ENCODE peak calls at places on chromosomes 16 and 17, in nine cellular contexts. One of them, this sample, is unnamed.

GRCh38 chr17:40107266-40107980 is 7.0 kb upstream of the NR1D1 start:
- DNase-seq in OCI-LY7: no peak
- DNase-seq in brain microvascular endothelial cell: no peak
- DNase-seq in stimulated activated CD4-positive, alpha-beta T cell treated with anti-CD3 and anti-CD28 coated beads, Interleukin-1b, Interleukin-23, amount 100 ng/mL, for 1 hour: no peak
- DNase-seq in uterus: peak
- DNase-seq in neural progenitor cell: no peak
- DNase-seq in H1: peak
- DNase-seq in RCC 7860: no peak
- DNase-seq in colonic mucosa: no peak
- DNase-seq in this sample: no peak

GRCh38 chr16:4217246-4218131 is 24.4 kb downstream of the SRL start:
- DNase-seq in OCI-LY7: no peak
- DNase-seq in brain microvascular endothelial cell: no peak
- DNase-seq in stimulated activated CD4-positive, alpha-beta T cell treated with anti-CD3 and anti-CD28 coated beads, Interleukin-1b, Interleukin-23, amount 100 ng/mL, for 1 hour: no peak
- DNase-seq in uterus: no peak
- DNase-seq in neural progenitor cell: peak
- DNase-seq in H1: no peak
- DNase-seq in RCC 7860: no peak
- DNase-seq in colonic mucosa: peak
- DNase-seq in this sample: no peak

GRCh38 chr17:46782250-46782953 is 36.1 kb downstream of the WNT3 start:
- DNase-seq in OCI-LY7: peak
- DNase-seq in brain microvascular endothelial cell: no peak
- DNase-seq in stimulated activated CD4-positive, alpha-beta T cell treated with anti-CD3 and anti-CD28 coated beads, Interleukin-1b, Interleukin-23, amount 100 ng/mL, for 1 hour: no peak
- DNase-seq in uterus: no peak
- DNase-seq in neural progenitor cell: peak
- DNase-seq in H1: peak
- DNase-seq in RCC 7860: peak
- DNase-seq in colonic mucosa: peak
- DNase-seq in this sample: peak

GRCh38 chr16:71672125-71672524 is 46.1 kb downstream of the MARVELD3 start:
- DNase-seq in OCI-LY7: no peak
- DNase-seq in brain microvascular endothelial cell: no peak
- DNase-seq in stimulated activated CD4-positive, alpha-beta T cell treated with anti-CD3 and anti-CD28 coated beads, Interleukin-1b, Interleukin-23, amount 100 ng/mL, for 1 hour: no peak
- DNase-seq in uterus: no peak
- DNase-seq in neural progenitor cell: peak
- DNase-seq in H1: no peak
- DNase-seq in RCC 7860: no peak
- DNase-seq in colonic mucosa: no peak
- DNase-seq in this sample: no peak

GRCh38 chr17:5535436-5535835 is 48.9 kb downstream of the NLRP1 start:
- DNase-seq in OCI-LY7: no peak
- DNase-seq in brain microvascular endothelial cell: no peak
- DNase-seq in stimulated activated CD4-positive, alpha-beta T cell treated with anti-CD3 and anti-CD28 coated beads, Interleukin-1b, Interleukin-23, amount 100 ng/mL, for 1 hour: no peak
- DNase-seq in uterus: no peak
- DNase-seq in neural progenitor cell: no peak
- DNase-seq in H1: no peak
- DNase-seq in RCC 7860: no peak
- DNase-seq in colonic mucosa: no peak
- DNase-seq in this sample: no peak

GRCh38 chr17:45022655-45023339 is 28.6 kb downstream of the DCAKD start:
- DNase-seq in OCI-LY7: no peak
- DNase-seq in brain microvascular endothelial cell: no peak
- DNase-seq in stimulated activated CD4-positive, alpha-beta T cell treated with anti-CD3 and anti-CD28 coated beads, Interleukin-1b, Interleukin-23, amount 100 ng/mL, for 1 hour: no peak
- DNase-seq in uterus: no peak
- DNase-seq in neural progenitor cell: no peak
- DNase-seq in H1: no peak
- DNase-seq in RCC 7860: no peak
- DNase-seq in colonic mucosa: no peak
- DNase-seq in this sample: peak

GRCh38 chr17:58591455-58591854 is 77.0 kb upstream of the MTMR4 start:
- DNase-seq in OCI-LY7: no peak
- DNase-seq in brain microvascular endothelial cell: no peak
- DNase-seq in stimulated activated CD4-positive, alpha-beta T cell treated with anti-CD3 and anti-CD28 coated beads, Interleukin-1b, Interleukin-23, amount 100 ng/mL, for 1 hour: no peak
- DNase-seq in uterus: no peak
- DNase-seq in neural progenitor cell: no peak
- DNase-seq in H1: no peak
- DNase-seq in RCC 7860: no peak
- DNase-seq in colonic mucosa: no peak
- DNase-seq in this sample: peak

GRCh38 chr17:47949951-47950350 is 7.7 kb downstream of the PRR15L start:
- DNase-seq in OCI-LY7: peak
- DNase-seq in brain microvascular endothelial cell: no peak
- DNase-seq in stimulated activated CD4-positive, alpha-beta T cell treated with anti-CD3 and anti-CD28 coated beads, Interleukin-1b, Interleukin-23, amount 100 ng/mL, for 1 hour: no peak
- DNase-seq in uterus: no peak
- DNase-seq in neural progenitor cell: no peak
- DNase-seq in H1: no peak
- DNase-seq in RCC 7860: no peak
- DNase-seq in colonic mucosa: peak
- DNase-seq in this sample: no peak

GRCh38 chr17:46742539-46743270 is 75.8 kb downstream of the WNT3 start:
- DNase-seq in OCI-LY7: peak
- DNase-seq in brain microvascular endothelial cell: peak
- DNase-seq in stimulated activated CD4-positive, alpha-beta T cell treated with anti-CD3 and anti-CD28 coated beads, Interleukin-1b, Interleukin-23, amount 100 ng/mL, for 1 hour: no peak
- DNase-seq in uterus: no peak
- DNase-seq in neural progenitor cell: no peak
- DNase-seq in H1: no peak
- DNase-seq in RCC 7860: peak
- DNase-seq in colonic mucosa: no peak
- DNase-seq in this sample: no peak

GRCh38 chr16:35631261-35631945 is 2172.0 kb downstream of the TP53TG3F start:
- DNase-seq in OCI-LY7: no peak
- DNase-seq in brain microvascular endothelial cell: no peak
- DNase-seq in stimulated activated CD4-positive, alpha-beta T cell treated with anti-CD3 and anti-CD28 coated beads, Interleukin-1b, Interleukin-23, amount 100 ng/mL, for 1 hour: no peak
- DNase-seq in uterus: no peak
- DNase-seq in neural progenitor cell: no peak
- DNase-seq in H1: no peak
- DNase-seq in RCC 7860: peak
- DNase-seq in colonic mucosa: no peak
- DNase-seq in this sample: no peak

GRCh38 chr17:81537343-81537855 is 9.2 kb downstream of the FSCN2 start:
- DNase-seq in OCI-LY7: peak
- DNase-seq in brain microvascular endothelial cell: no peak
- DNase-seq in stimulated activated CD4-positive, alpha-beta T cell treated with anti-CD3 and anti-CD28 coated beads, Interleukin-1b, Interleukin-23, amount 100 ng/mL, for 1 hour: no peak
- DNase-seq in uterus: no peak
- DNase-seq in neural progenitor cell: peak
- DNase-seq in H1: peak
- DNase-seq in RCC 7860: no peak
- DNase-seq in colonic mucosa: peak
- DNase-seq in this sample: peak

GRCh38 chr17:65388911-65389310 is 172.5 kb downstream of the AXIN2 start:
- DNase-seq in OCI-LY7: no peak
- DNase-seq in brain microvascular endothelial cell: no peak
- DNase-seq in stimulated activated CD4-positive, alpha-beta T cell treated with anti-CD3 and anti-CD28 coated beads, Interleukin-1b, Interleukin-23, amount 100 ng/mL, for 1 hour: no peak
- DNase-seq in uterus: no peak
- DNase-seq in neural progenitor cell: no peak
- DNase-seq in H1: no peak
- DNase-seq in RCC 7860: no peak
- DNase-seq in colonic mucosa: no peak
- DNase-seq in this sample: no peak

GRCh38 chr17:74520790-74521480 is 10.3 kb downstream of the CD300LB start:
- DNase-seq in OCI-LY7: no peak
- DNase-seq in brain microvascular endothelial cell: no peak
- DNase-seq in stimulated activated CD4-positive, alpha-beta T cell treated with anti-CD3 and anti-CD28 coated beads, Interleukin-1b, Interleukin-23, amount 100 ng/mL, for 1 hour: no peak
- DNase-seq in uterus: no peak
- DNase-seq in neural progenitor cell: no peak
- DNase-seq in H1: no peak
- DNase-seq in RCC 7860: no peak
- DNase-seq in colonic mucosa: peak
- DNase-seq in this sample: no peak

GRCh38 chr17:51258756-51259573 is 884 bp downstream of the MBTD1 start:
- DNase-seq in OCI-LY7: peak
- DNase-seq in brain microvascular endothelial cell: no peak
- DNase-seq in stimulated activated CD4-positive, alpha-beta T cell treated with anti-CD3 and anti-CD28 coated beads, Interleukin-1b, Interleukin-23, amount 100 ng/mL, for 1 hour: no peak
- DNase-seq in uterus: peak
- DNase-seq in neural progenitor cell: no peak
- DNase-seq in H1: no peak
- DNase-seq in RCC 7860: no peak
- DNase-seq in colonic mucosa: peak
- DNase-seq in this sample: peak

GRCh38 chr16:86773339-86773715 is 195.0 kb downstream of the FOXL1 start:
- DNase-seq in OCI-LY7: no peak
- DNase-seq in brain microvascular endothelial cell: no peak
- DNase-seq in stimulated activated CD4-positive, alpha-beta T cell treated with anti-CD3 and anti-CD28 coated beads, Interleukin-1b, Interleukin-23, amount 100 ng/mL, for 1 hour: no peak
- DNase-seq in uterus: no peak
- DNase-seq in neural progenitor cell: no peak
- DNase-seq in H1: no peak
- DNase-seq in RCC 7860: no peak
- DNase-seq in colonic mucosa: no peak
- DNase-seq in this sample: no peak

GRCh38 chr16:9302102-9302501 is 210.7 kb downstream of the HAPSTR1 start:
- DNase-seq in OCI-LY7: no peak
- DNase-seq in brain microvascular endothelial cell: no peak
- DNase-seq in stimulated activated CD4-positive, alpha-beta T cell treated with anti-CD3 and anti-CD28 coated beads, Interleukin-1b, Interleukin-23, amount 100 ng/mL, for 1 hour: no peak
- DNase-seq in uterus: no peak
- DNase-seq in neural progenitor cell: no peak
- DNase-seq in H1: no peak
- DNase-seq in RCC 7860: no peak
- DNase-seq in colonic mucosa: peak
- DNase-seq in this sample: no peak

GRCh38 chr16:8626946-8627345 is 5.4 kb downstream of the METTL22 start:
- DNase-seq in OCI-LY7: no peak
- DNase-seq in brain microvascular endothelial cell: no peak
- DNase-seq in stimulated activated CD4-positive, alpha-beta T cell treated with anti-CD3 and anti-CD28 coated beads, Interleukin-1b, Interleukin-23, amount 100 ng/mL, for 1 hour: no peak
- DNase-seq in uterus: no peak
- DNase-seq in neural progenitor cell: no peak
- DNase-seq in H1: no peak
- DNase-seq in RCC 7860: no peak
- DNase-seq in colonic mucosa: no peak
- DNase-seq in this sample: no peak

This sample was measured in NAMALWA.